ENCODE peak calls at places on chromosomes 11 and 22, in five cellular contexts. G, F, J, N and H are unnamed samples.

GRCh38 chr11:27971256-27971655 is 136.7 kb downstream of the KIF18A start:
- DNase-seq in G (no peak), J (no peak), N (no peak), F (no peak), H (no peak)

GRCh38 chr11:83037877-83038276 is 33.8 kb downstream of the RAB30 start:
- DNase-seq in F (peak; percentile 51), J (no peak), G (no peak), N (peak; percentile 23), H (no peak)

GRCh38 chr11:14904745-14905103 is 12.7 kb upstream of the CYP2R1 start:
- DNase-seq in J (no peak), F (peak; percentile 74), G (no peak), N (peak; percentile 70), H (peak; percentile 77)

GRCh38 chr11:70153133-70153727 is 49.9 kb upstream of the FADD start:
- DNase-seq in F (no peak), J (no peak), N (no peak), G (no peak), H (no peak)

GRCh38 chr11:90594658-90595057 is 371.8 kb upstream of the CHORDC1 start:
- DNase-seq in N (no peak), F (no peak), G (no peak), J (no peak), H (no peak)

GRCh38 chr22:38228873-38229740 is 27.3 kb downstream of the MAFF start:
- DNase-seq in G (no peak), N (peak; percentile 79), J (no peak), F (peak; percentile 92), H (no peak)

GRCh38 chr22:50739279-50739691 is 1.3 kb downstream of the ACR start:
- DNase-seq in G (no peak), N (no peak), F (no peak), J (peak; percentile 42), H (no peak)

GRCh38 chr11:19365743-19366410 is 125.1 kb upstream of the E2F8 start:
- DNase-seq in N (no peak), J (no peak), G (no peak), F (peak; percentile 76), H (peak; percentile 59)

GRCh38 chr22:43042101-43042780 is 27.3 kb upstream of the PACSIN2 start:
- DNase-seq in G (no peak), J (no peak), F (no peak), N (peak; percentile 77), H (no peak)

GRCh38 chr11:44366741-44367140 is 56.8 kb upstream of the ALX4 start:
- DNase-seq in J (no peak), N (no peak), G (no peak), F (no peak), H (no peak)